ENCODE peak calls at places on chromosomes 6 and 20, in four cellular contexts. U, S, Q and P are unnamed samples.

GRCh38 chr6:134706806-134707205 is 243.1 kb downstream of the ALDH8A1 start:
- DNase-seq in U (no peak), S (no peak), Q (peak), P (no peak)

GRCh38 chr6:56689114-56689513 is 46.4 kb upstream of the DST start:
- DNase-seq in U (no peak), S (peak), Q (no peak), P (no peak)

GRCh38 chr6:12958052-12958706 is 241.6 kb downstream of the PHACTR1 start:
- DNase-seq in U (peak), S (no peak), Q (peak), P (peak)

GRCh38 chr6:137271245-137272183 is 52.3 kb upstream of the IFNGR1 start:
- DNase-seq in U (peak), S (no peak), Q (peak), P (peak)

GRCh38 chr6:5274231-5274630 is 12.9 kb downstream of the FARS2 start:
- DNase-seq in U (no peak), S (no peak), Q (no peak), P (no peak)

GRCh38 chr6:89828988-89829590 is 591 bp upstream of the CASP8AP2 start:
- DNase-seq in U (no peak), S (peak), Q (no peak), P (no peak)

GRCh38 chr6:127053032-127053908 is 65.2 kb upstream of the RSPO3 start:
- DNase-seq in U (no peak), S (no peak), Q (peak), P (no peak)

GRCh38 chr6:149028767-149029405 is 282.1 kb downstream of the UST start:
- DNase-seq in U (peak), S (peak), Q (peak), P (peak)

GRCh38 chr6:27591660-27592059 is 118.8 kb upstream of the ZNF184 start:
- DNase-seq in U (no peak), S (no peak), Q (peak), P (peak)

GRCh38 chr6:89011436-89011835 is 48.0 kb upstream of the RNGTT start:
- DNase-seq in U (no peak), S (no peak), Q (no peak), P (no peak)

GRCh38 chr6:116190550-116190949 is 63.3 kb downstream of the TSPYL4 start:
- DNase-seq in U (peak), S (no peak), Q (peak), P (no peak)

GRCh38 chr20:41654884-41655283 is 36.7 kb upstream of the CHD6 start:
- DNase-seq in U (no peak), S (peak), Q (peak), P (no peak)

GRCh38 chr6:137427670-137428290 is 66.4 kb downstream of the OLIG3 start:
- DNase-seq in U (no peak), S (no peak), Q (no peak), P (no peak)

GRCh38 chr20:25195962-25196700 is 619 bp downstream of the ENTPD6 start:
- DNase-seq in U (peak), S (peak), Q (no peak), P (peak)